ENCODE peak calls at places on chromosomes 12 and 14, in seven cellular contexts. H is right lobe of liver, Z is testis, B is transverse colon, C is uterus, O is body of pancreas, S is IMR-90. U is an unnamed sample. For H3K4me1, the result is how much of the 10 kb centered on the place peaks cover.

GRCh38 chr12:51913071-51914033 is 6.0 kb downstream of the ACVRL1 start:
- DNase-seq in C (no peak), H (peak), Z (no peak), O (no peak), S (no peak), B (no peak), U (no peak)

GRCh38 chr12:52517005-52517835 is 3.0 kb downstream of the KRT5 start:
- DNase-seq in O (no peak), H (no peak), Z (peak), S (no peak), C (no peak), B (no peak), U (no peak)

GRCh38 chr14:78302841-78303240 is 132.7 kb downstream of the NRXN3 start:
- DNase-seq in H (no peak), C (no peak), O (no peak), Z (no peak), S (no peak), B (no peak), U (no peak)

GRCh38 chr14:95238674-95239313 is 80.9 kb downstream of the CLMN start:
- DNase-seq in C (no peak), Z (no peak), H (no peak), O (no peak), S (no peak), B (no peak), U (no peak)

GRCh38 chr12:14773685-14774073 is 29.6 kb downstream of the WBP11 start:
- DNase-seq in H (peak), Z (no peak), B (no peak), S (no peak), C (no peak), O (no peak), U (no peak)

GRCh38 chr12:109087250-109087649 is 6.0 kb downstream of the ALKBH2 start:
- DNase-seq in O (peak), H (peak), Z (no peak), C (no peak), B (no peak), S (no peak), U (no peak)

GRCh38 chr12:130796985-130797686 is 41.9 kb downstream of the STX2 start:
- DNase-seq in O (no peak), Z (no peak), H (no peak), S (no peak), C (no peak), B (no peak), U (no peak)

GRCh38 chr12:50922820-50923219 is 29.5 kb upstream of the HIGD1C start:
- DNase-seq in S (peak), B (no peak), C (peak), O (peak), Z (no peak), H (no peak), U (no peak)

GRCh38 chr12:96445743-96446655 is 43.4 kb upstream of the CFAP54 start:
- DNase-seq in B (peak), S (peak), C (peak), Z (no peak), O (peak), H (no peak), U (no peak)

GRCh38 chr14:33686856-33687255 is 264.0 kb downstream of the EGLN3 start:
- DNase-seq in B (no peak), C (no peak), H (no peak), O (no peak), Z (no peak), S (no peak), U (no peak)

GRCh38 chr12:50234347-50234746 is 49.0 kb downstream of the LIMA1 start:
- DNase-seq in S (no peak), H (no peak), C (no peak), B (peak), Z (no peak), O (no peak), U (no peak)

GRCh38 chr14:65483647-65484046 is 71.1 kb downstream of the FUT8 start:
- DNase-seq in O (no peak), H (no peak), Z (no peak), B (no peak), S (peak), C (no peak), U (no peak)

GRCh38 chr12:22271036-22271435 is 63.5 kb downstream of the ST8SIA1 start:
- DNase-seq in C (no peak), O (no peak), B (no peak), H (no peak), Z (no peak), S (peak), U (no peak)

GRCh38 chr12:5114436-5114835 is 70.8 kb downstream of the KCNA5 start:
- DNase-seq in C (no peak), S (peak), H (no peak), O (no peak), Z (no peak), B (no peak), U (no peak)

GRCh38 chr14:104276435-104276834 is 138.0 kb downstream of the KIF26A start:
- DNase-seq in S (no peak), Z (no peak), O (no peak), H (no peak), C (no peak), B (no peak), U (no peak)

GRCh38 chr14:59582161-59582560 is 5.5 kb upstream of the CCDC175 start:
- DNase-seq in O (no peak), C (no peak), Z (no peak), S (no peak), H (no peak), B (no peak), U (no peak)

GRCh38 chr14:67851785-67852410 is 32.3 kb downstream of the RAD51B start:
- DNase-seq in C (no peak), S (no peak), Z (no peak), O (no peak), H (no peak), B (no peak), U (no peak)

GRCh38 chr14:101470266-101470665 is 91.0 kb upstream of the DIO3 start:
- DNase-seq in O (no peak), C (peak), H (no peak), Z (no peak), B (no peak), S (no peak), U (no peak)

GRCh38 chr12:89573081-89573810 is 47.4 kb upstream of the POC1B start:
- DNase-seq in B (no peak), Z (no peak), H (no peak), S (no peak), C (no peak), O (no peak), U (no peak)

GRCh38 chr12:113187588-113187987 is 2.1 kb downstream of the RITA1 start:
- DNase-seq in B (no peak), S (no peak), Z (no peak), O (no peak), H (no peak), C (no peak), U (no peak)

GRCh38 chr14:71397371-71397770 is 490.1 kb downstream of the PCNX1 start:
- DNase-seq in O (no peak), S (no peak), C (no peak), Z (no peak), B (no peak), H (no peak), U (no peak)

GRCh38 chr14:22532345-22533056 is 56.5 kb downstream of the DAD1 start:
- DNase-seq in Z (no peak), S (peak), C (no peak), H (no peak), B (no peak), O (no peak), U (no peak)

GRCh38 chr12:9856154-9856553 is 13.0 kb downstream of the CLEC2B start:
- DNase-seq in O (no peak), S (no peak), H (no peak), C (no peak), Z (no peak), B (no peak), U (no peak)

GRCh38 chr12:51011960-51012359 is 14.2 kb downstream of the SLC11A2 start:
- DNase-seq in S (no peak), B (no peak), H (no peak), Z (peak), O (no peak), C (no peak), U (peak)

GRCh38 chr14:104436741-104437701 is 142.5 kb upstream of the C14orf180 start:
- DNase-seq in H (no peak), C (no peak), O (peak), B (peak), S (no peak), Z (no peak), U (no peak)

GRCh38 chr12:5780536-5780935 is 164.5 kb downstream of the ANO2 start:
- DNase-seq in B (no peak), O (no peak), H (no peak), S (no peak), Z (no peak), C (no peak), U (no peak)

GRCh38 chr14:89197623-89198022 is 219.4 kb downstream of the FOXN3 start:
- DNase-seq in O (no peak), C (no peak), H (no peak), Z (no peak), S (no peak), B (no peak), U (no peak)

GRCh38 chr14:20469890-20470858 is 968 bp downstream of the PNP start:
- DNase-seq in Z (peak), B (peak), C (peak), S (peak), O (peak), H (peak), U (peak)

GRCh38 chr12:123044351-123044750 is 63.9 kb downstream of the ARL6IP4 start:
- DNase-seq in O (no peak), C (no peak), Z (no peak), H (no peak), S (no peak), B (no peak), U (no peak)

GRCh38 chr12:84910549-84911241 is 1.9 kb downstream of the SLC6A15 start:
- DNase-seq in Z (peak), H (peak), C (no peak), B (no peak), S (no peak), O (no peak), U (no peak)

GRCh38 chr14:28101992-28102391 is 664.6 kb upstream of the FOXG1 start:
- DNase-seq in O (no peak), B (no peak), H (no peak), Z (no peak), S (no peak), C (no peak), U (no peak)

GRCh38 chr12:96132819-96133218 is 61.4 kb upstream of the ELK3 start:
- DNase-seq in C (no peak), B (peak), O (peak), H (no peak), Z (no peak), S (no peak), U (no peak)

GRCh38 chr14:104353221-104353920 is 215.0 kb downstream of the KIF26A start:
- DNase-seq in Z (no peak), O (no peak), S (no peak), C (peak), B (peak), H (no peak), U (no peak)

GRCh38 chr14:29486132-29486531 is 441.5 kb downstream of the PRKD1 start:
- DNase-seq in H (no peak), Z (no peak), S (no peak), C (no peak), B (no peak), O (no peak), U (no peak)

GRCh38 chr14:51304428-51304827 is 64.4 kb downstream of the TMX1 start:
- DNase-seq in Z (no peak), S (peak), H (no peak), C (no peak), B (no peak), O (no peak), U (no peak)

GRCh38 chr12:41514907-41515306 is 326.8 kb downstream of the PDZRN4 start:
- DNase-seq in S (no peak), B (no peak), C (no peak), Z (no peak), O (no peak), H (no peak), U (no peak)

GRCh38 chr14:35409595-35409994 is 5.0 kb upstream of the NFKBIA start:
- DNase-seq in S (no peak), O (no peak), H (no peak), Z (no peak), C (no peak), B (no peak), U (no peak)
- H3K4me1 ChIP-seq in S (under half), O (under half), H (under half), Z (under half), C (under half), B (under half), U (under half)

DNA sequence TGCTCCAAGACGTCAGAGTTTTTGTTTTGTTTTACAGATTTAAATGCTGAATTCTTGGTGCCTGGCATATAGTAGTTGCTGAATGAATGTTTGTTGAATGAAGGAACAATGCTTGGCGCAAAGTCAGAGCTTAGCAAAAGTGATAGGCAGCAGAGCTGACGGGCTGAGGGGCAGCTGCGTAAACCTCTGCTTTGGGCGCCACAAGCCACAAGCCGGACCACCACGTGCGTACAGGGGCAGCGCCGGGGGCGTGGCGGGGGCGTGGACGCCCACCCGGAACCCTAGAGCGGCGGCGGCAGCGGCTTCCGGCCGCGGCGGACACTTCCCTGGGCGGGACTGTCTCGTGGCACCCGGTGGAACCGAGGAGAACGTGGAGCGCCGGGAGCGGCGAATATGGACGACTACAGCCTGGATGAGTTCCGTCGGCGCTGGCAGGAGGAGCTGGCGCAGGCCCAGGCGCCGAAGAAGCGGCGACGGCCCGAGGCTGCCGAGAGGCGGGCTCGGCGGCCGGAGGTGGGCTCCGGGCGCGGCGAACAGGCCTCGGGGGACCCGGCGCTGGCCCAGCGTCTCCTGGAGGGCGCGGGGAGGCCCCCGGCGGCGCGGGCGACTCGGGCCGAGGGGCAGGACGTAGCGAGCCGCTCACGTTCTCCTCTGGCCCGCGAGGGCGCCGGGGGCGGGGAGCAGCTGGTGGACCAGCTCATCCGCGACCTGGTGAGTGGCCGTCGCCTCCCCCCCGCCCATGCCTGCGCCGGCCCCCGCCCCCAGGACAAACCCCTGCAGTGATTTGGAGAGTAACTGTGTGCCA is at the start of gene FBXW8:
- DNase-seq in Z (peak), C (peak), O (peak), H (peak), S (peak), B (peak), U (peak)
- TF ChIP-seq POLR2A in Z (no peak), C (no peak), O (peak), H (peak), S (peak), B (no peak), U (peak)

DNA sequence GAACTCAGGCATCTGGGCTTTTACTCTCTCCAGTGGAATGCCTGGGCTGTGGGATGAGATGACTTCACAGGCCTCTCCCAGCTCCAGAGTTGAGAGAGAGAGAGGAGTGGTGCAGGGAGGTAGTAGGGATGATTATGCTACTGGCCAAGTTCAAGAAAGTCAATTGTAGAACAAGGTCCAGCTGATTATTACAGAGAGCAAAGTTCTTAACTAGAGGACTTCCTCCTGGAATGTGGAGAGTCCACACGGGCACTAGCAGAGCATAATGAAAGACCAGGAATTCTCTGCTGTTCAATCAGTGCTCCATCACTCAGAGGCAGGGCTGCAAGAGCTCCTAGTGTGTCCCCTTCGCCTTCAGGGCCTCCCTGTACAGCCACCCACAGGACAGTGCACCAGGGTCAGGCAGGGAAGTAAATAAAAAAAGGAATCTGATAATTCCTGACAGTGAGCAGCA is 651 bp upstream of the EMP1 start:
- DNase-seq in C (peak), B (peak), O (no peak), H (no peak), Z (no peak), S (peak), U (peak)
- H3K4me1 ChIP-seq in C (under half), B (half or more), O (under half), H (under half), Z (under half), S (under half), U (half or more)

DNA sequence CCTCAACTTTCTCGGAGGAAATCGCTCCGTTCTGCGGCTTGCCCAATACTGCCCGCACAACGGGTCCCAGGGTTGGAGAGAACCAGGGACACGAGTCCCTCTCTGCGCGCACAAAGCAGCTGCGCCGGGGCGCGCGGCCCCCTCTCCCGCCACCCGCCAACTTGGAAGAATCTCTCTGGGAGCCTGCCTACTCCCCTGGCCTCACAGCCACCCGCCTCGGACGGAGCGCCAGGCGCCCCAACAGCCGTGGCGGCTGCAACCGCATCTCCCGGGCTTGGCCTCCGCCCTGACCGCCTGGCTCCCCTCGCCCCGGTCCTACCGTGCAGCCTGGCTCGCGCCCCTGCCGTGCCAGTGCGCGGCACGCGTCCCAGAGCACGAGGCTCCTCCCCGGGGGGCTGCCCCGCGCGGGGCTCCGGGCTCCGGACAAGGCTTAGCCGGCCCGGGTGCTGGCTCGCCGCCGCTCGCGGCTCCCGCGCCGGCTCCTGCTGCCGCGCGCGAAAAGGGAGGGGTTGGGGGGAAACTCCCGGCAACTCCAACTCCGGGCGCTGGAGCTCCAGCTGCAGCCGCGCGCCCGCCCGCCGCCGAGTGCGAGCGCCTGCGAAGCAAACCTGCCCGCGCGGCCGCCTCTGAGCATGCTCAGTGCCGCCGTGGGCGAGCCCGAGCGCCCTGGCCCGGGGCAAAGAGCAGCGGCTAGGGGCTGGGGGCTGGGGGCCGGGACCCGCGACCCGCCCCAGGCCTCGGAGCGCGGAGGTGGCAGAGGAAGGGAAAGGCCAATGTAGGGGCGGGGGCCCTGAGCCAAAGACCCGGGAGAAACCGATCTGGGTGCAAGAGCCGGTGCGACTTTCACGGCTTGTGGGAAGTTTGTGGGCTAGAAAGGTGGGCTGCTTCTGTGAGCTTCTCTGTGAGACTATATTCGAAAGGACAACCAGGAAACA is at the start of gene STXBP6:
- DNase-seq in B (peak), C (peak), H (peak), O (peak), S (peak), Z (peak), U (peak)
- TF ChIP-seq POLR2A in B (peak), C (peak), H (no peak), O (peak), S (no peak), Z (no peak), U (no peak)

DNA sequence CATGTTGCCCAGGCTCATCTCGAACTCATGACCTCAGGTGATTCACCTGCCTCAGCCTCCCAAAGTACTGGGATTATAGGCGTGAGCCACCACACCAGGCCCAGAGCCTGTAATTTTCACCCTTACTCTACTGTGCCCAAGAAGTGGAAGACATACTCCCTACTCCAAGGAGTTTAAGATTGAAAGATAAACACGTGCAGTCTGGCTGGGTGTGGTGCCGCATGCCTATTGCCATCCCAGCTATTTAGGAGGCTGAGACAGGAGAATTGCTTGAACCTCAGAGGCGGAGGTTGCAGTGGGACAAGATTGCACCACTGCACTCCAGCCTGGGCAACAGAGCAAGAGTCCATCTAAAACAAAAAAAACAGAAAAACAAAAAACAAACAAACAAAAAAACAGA is 90.0 kb downstream of the NINJ2 start:
- DNase-seq in O (no peak), Z (no peak), C (no peak), B (no peak), S (no peak), H (no peak), U (no peak)
- H3K4me1 ChIP-seq in O (under half), Z (under half), C (under half), B (half or more), S (under half), H (under half), U (under half)

U was measured in thyroid gland.